ENCODE peak calls at places on chromosomes 11 and 22, in eight cellular contexts. Z is activated CD4-positive, alpha-beta T cell treated with anti-CD3 and anti-CD28 coated beads, Interleukin-2, amount 50 U/mL, for 1 hour; B is GM23248; F is IMR-90; J is GM20000; R is mucosa of gallbladder; I is epithelial cell of esophagus; A is EH. H is an unnamed sample.

GRCh38 chr22:45604239-45604711 is 67.4 kb upstream of the ATXN10 start:
- DNase-seq in I (peak), F (peak), R (no peak), A (peak), J (no peak), Z (no peak), B (peak), H (no peak)

GRCh38 chr11:13434247-13435205 is 28.5 kb downstream of the BTBD10 start:
- DNase-seq in J (no peak), A (no peak), I (peak), F (peak), Z (no peak), B (no peak), R (no peak), H (no peak)

GRCh38 chr22:20238567-20239062 is 29.5 kb downstream of the RTN4R start:
- DNase-seq in B (peak), Z (peak), J (peak), F (no peak), A (peak), R (no peak), I (peak), H (peak)

GRCh38 chr11:97506360-97506759 is 1116.5 kb downstream of the JRKL start:
- DNase-seq in R (no peak), A (no peak), B (no peak), J (no peak), I (no peak), Z (no peak), F (no peak), H (no peak)

GRCh38 chr22:38176170-38176741 is 5.4 kb downstream of the PLA2G6 start:
- DNase-seq in A (peak), I (peak), Z (peak), F (peak), J (peak), B (peak), R (peak), H (no peak)

GRCh38 chr11:83827940-83828554 is 541.9 kb upstream of the CCDC90B start:
- DNase-seq in R (no peak), B (peak), F (peak), A (peak), Z (no peak), I (peak), J (peak), H (no peak)

GRCh38 chr11:94455861-94456260 is 37.8 kb downstream of the MRE11 start:
- DNase-seq in Z (no peak), I (peak), B (no peak), J (no peak), R (no peak), A (no peak), F (no peak), H (no peak)

GRCh38 chr11:629237-629583 is 2.2 kb upstream of the SCT start:
- DNase-seq in A (no peak), F (no peak), B (no peak), Z (no peak), I (no peak), J (peak), R (no peak), H (no peak)

GRCh38 chr11:44778200-44779100 is 51.7 kb downstream of the TSPAN18 start:
- DNase-seq in Z (no peak), F (no peak), B (no peak), A (no peak), I (no peak), R (no peak), J (no peak), H (no peak)

GRCh38 chr11:46987183-46987582 is 50.6 kb downstream of the CSTPP1 start:
- DNase-seq in J (no peak), B (no peak), I (peak), A (no peak), Z (no peak), F (no peak), R (no peak), H (no peak)

GRCh38 chr22:48803171-48803992 is 1024.3 kb downstream of the BRD1 start:
- DNase-seq in F (no peak), R (no peak), B (no peak), A (no peak), J (no peak), I (no peak), Z (no peak), H (no peak)

GRCh38 chr11:111427471-111427912 is 48.4 kb upstream of the POU2AF1 start:
- DNase-seq in B (no peak), A (peak), R (no peak), J (no peak), F (no peak), Z (no peak), I (peak), H (no peak)

GRCh38 chr22:48520888-48521600 is 1306.6 kb downstream of the BRD1 start:
- DNase-seq in B (no peak), F (no peak), Z (no peak), R (no peak), I (no peak), J (no peak), A (no peak), H (no peak)

GRCh38 chr11:127275771-127276170 is 275.2 kb upstream of the KIRREL3 start:
- DNase-seq in A (no peak), Z (no peak), R (no peak), I (no peak), J (no peak), F (no peak), B (no peak), H (no peak)

GRCh38 chr11:71284525-71285092 is 32.2 kb upstream of the SHANK2 start:
- DNase-seq in J (no peak), R (peak), F (no peak), A (no peak), Z (no peak), B (no peak), I (no peak), H (no peak)

GRCh38 chr11:73326929-73327811 is 19.1 kb downstream of the ARHGEF17 start:
- DNase-seq in F (peak), A (peak), R (no peak), J (peak), I (peak), B (peak), Z (no peak), H (no peak)

GRCh38 chr22:36151006-36151595 is 9.5 kb downstream of the APOL3 start:
- DNase-seq in I (no peak), Z (no peak), R (no peak), J (no peak), A (peak), B (peak), F (no peak), H (no peak)

GRCh38 chr11:73216466-73216865 is 1.6 kb upstream of the P2RY2 start:
- DNase-seq in B (no peak), R (no peak), Z (no peak), F (no peak), A (no peak), J (no peak), I (no peak), H (no peak)

GRCh38 chr11:46338988-46339666 is 8.1 kb upstream of the DGKZ start:
- DNase-seq in I (no peak), J (no peak), F (no peak), A (peak), R (no peak), Z (no peak), B (no peak), H (no peak)

H was measured in T follicular helper cell.